ENCODE peak calls at places on chromosomes 6 and 20, in five cellular contexts. P is GM23248, B is HCT116, G is PC-3, I is MM.1S. S is an unnamed sample.
A peak's percentile ranks its signal among the peaks of the same experiment; 100 is the strongest.

GRCh38 chr6:16056263-16056870 is 72.5 kb upstream of the MYLIP start:
- DNase-seq in B (no peak), I (no peak), P (peak; percentile 45), G (peak; percentile 9), S (no peak)

GRCh38 chr6:152318278-152318677 is 318.9 kb downstream of the SYNE1 start:
- DNase-seq in G (no peak), B (no peak), P (peak; percentile 50), I (no peak), S (no peak)

GRCh38 chr20:33568378-33569289 is 78.7 kb downstream of the CBFA2T2 start:
- DNase-seq in P (peak; percentile 22), B (no peak), G (peak; percentile 34), I (peak; percentile 76), S (peak; percentile 93)

GRCh38 chr6:47235964-47236760 is 73.5 kb downstream of the TNFRSF21 start:
- DNase-seq in I (no peak), B (no peak), G (no peak), P (no peak), S (no peak)

GRCh38 chr6:10479939-10480700 is 41.0 kb upstream of the GCNT2 start:
- DNase-seq in G (no peak), B (no peak), P (no peak), I (no peak), S (no peak)

GRCh38 chr20:49657118-49657901 is 56.4 kb downstream of the B4GALT5 start:
- DNase-seq in B (no peak), I (no peak), P (peak; percentile 85), G (no peak), S (no peak)

GRCh38 chr20:23826541-23827018 is at the start of gene CST2:
- DNase-seq in P (peak; percentile 4), G (peak; percentile 56), B (no peak), I (no peak), S (no peak)

GRCh38 chr6:3363296-3364025 is 93.4 kb downstream of the SLC22A23 start:
- DNase-seq in I (no peak), G (peak; percentile 86), B (peak; percentile 68), P (no peak), S (no peak)

GRCh38 chr20:35878113-35878620 is 76.1 kb downstream of the SCAND1 start:
- DNase-seq in B (no peak), I (no peak), P (no peak), G (no peak), S (no peak)

GRCh38 chr6:74356385-74356784 is 660.4 kb downstream of the CD109 start:
- DNase-seq in I (no peak), P (peak; percentile 77), B (peak; percentile 42), G (peak; percentile 65), S (no peak)

GRCh38 chr20:52130406-52130805 is 61.2 kb downstream of the ZFP64 start:
- DNase-seq in B (no peak), I (no peak), G (no peak), P (no peak), S (no peak)

GRCh38 chr6:41306187-41306854 is 19.8 kb upstream of the TREM1 start:
- DNase-seq in B (peak; percentile 58), P (peak; percentile 58), I (peak; percentile 56), G (peak; percentile 82), S (peak; percentile 74)

GRCh38 chr6:53048431-53049195 is 16.6 kb upstream of the FBXO9 start:
- DNase-seq in I (peak; percentile 84), B (peak; percentile 54), P (peak; percentile 74), G (peak; percentile 93), S (no peak)

GRCh38 chr6:111469543-111469942 is 13.5 kb downstream of the REV3L start:
- DNase-seq in P (no peak), B (no peak), G (no peak), I (no peak), S (peak; percentile 23)

GRCh38 chr6:47631248-47632196 is 66.9 kb upstream of the ADGRF4 start:
- DNase-seq in G (peak; percentile 92), B (peak; percentile 55), P (peak; percentile 54), I (peak; percentile 52), S (peak; percentile 50)

GRCh38 chr6:7542065-7542877 is 800 bp downstream of the DSP start:
- DNase-seq in P (peak; percentile 61), I (no peak), B (no peak), G (peak; percentile 35), S (peak; percentile 80)

GRCh38 chr6:46410330-46410953 is 80.8 kb downstream of the RCAN2 start:
- DNase-seq in P (peak; percentile 71), I (peak; percentile 32), B (peak; percentile 32), G (peak; percentile 62), S (peak; percentile 11)

GRCh38 chr6:4732691-4733315 is 43.4 kb upstream of the CDYL start:
- DNase-seq in I (no peak), B (peak; percentile 31), G (peak; percentile 93), P (peak; percentile 99), S (peak; percentile 55)

GRCh38 chr20:1946762-1947534 is 46.9 kb downstream of the PDYN start:
- DNase-seq in B (no peak), P (no peak), G (no peak), I (no peak), S (peak; percentile 96)

GRCh38 chr6:38180586-38180985 is 361.1 kb downstream of the ZFAND3 start:
- DNase-seq in B (no peak), I (no peak), P (no peak), G (no peak), S (no peak)

GRCh38 chr20:16381444-16381843 is 191.8 kb downstream of the KIF16B start:
- DNase-seq in B (no peak), G (no peak), P (no peak), I (no peak), S (no peak)

GRCh38 chr6:17907467-17908229 is 79.8 kb downstream of the KIF13A start:
- DNase-seq in G (peak; percentile 97), P (peak; percentile 100), B (peak; percentile 48), I (no peak), S (no peak)

GRCh38 chr20:45047581-45048119 is 53.3 kb downstream of the KCNS1 start:
- DNase-seq in B (no peak), P (peak; percentile 25), G (no peak), I (no peak), S (no peak)

GRCh38 chr20:20333866-20334265 is 34.0 kb upstream of the INSM1 start:
- DNase-seq in G (no peak), P (no peak), I (peak; percentile 24), B (no peak), S (no peak)

GRCh38 chr6:10184408-10185187 is 230.3 kb downstream of the TFAP2A start:
- DNase-seq in G (no peak), B (no peak), I (no peak), P (no peak), S (no peak)

DNA sequence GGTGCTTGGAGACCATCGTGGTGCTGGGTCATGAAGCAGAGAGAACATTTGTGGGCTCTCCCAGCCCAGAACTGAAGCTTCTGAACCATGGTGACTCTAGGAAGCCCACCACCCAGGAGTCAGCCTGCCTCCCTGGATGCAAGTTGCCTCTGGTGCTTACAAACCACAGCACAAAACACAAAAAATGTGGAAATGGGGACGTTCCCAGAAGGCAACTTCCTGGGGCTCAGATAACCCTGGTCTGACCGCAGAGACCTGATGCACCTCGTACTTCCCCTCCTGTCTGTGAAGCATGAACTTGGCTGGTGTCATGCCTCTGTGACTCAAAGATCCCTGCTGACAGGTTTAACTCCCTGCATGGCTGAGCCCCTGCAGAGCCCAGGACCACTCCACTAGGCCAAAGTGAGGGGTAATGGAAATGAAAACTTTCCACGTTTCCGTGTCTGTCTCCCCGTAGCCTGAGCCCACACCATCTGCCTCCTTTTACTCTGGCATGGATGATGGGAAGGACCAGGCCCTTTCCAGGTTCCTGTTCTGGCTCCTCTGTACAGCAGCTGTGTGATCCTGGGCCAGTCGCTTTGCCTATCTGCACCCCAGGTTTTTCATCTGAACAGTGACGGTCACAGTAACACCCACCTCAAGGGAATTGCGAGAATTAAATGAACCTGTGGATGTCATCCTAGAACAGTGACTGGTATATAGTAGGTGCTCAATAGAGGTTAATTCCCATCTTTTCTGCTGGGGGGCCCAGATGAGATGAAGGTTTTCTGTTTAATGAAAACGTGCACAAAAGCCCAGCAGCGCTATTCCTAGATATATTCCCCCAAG is 57.7 kb downstream of the PPP1R16B start:
- DNase-seq in B (no peak), G (no peak), P (no peak), I (no peak), S (no peak)
- H3K9ac ChIP-seq in B (no peak overlapping the region), G (no peak overlapping the region), P (no peak overlapping the region), I (no peak overlapping the region), S (no peak overlapping the region)

GRCh38 chr6:134034478-134034877 is 17.9 kb downstream of the SLC2A12 start:
- DNase-seq in I (no peak), G (no peak), P (no peak), B (no peak), S (no peak)

GRCh38 chr6:134034951-134035822 is 17.2 kb downstream of the SLC2A12 start:
- DNase-seq in B (peak; percentile 38), I (no peak), P (peak; percentile 19), G (peak; percentile 68), S (no peak)

GRCh38 chr6:134028438-134028837 is 24.0 kb downstream of the SLC2A12 start:
- DNase-seq in I (no peak), B (no peak), G (no peak), P (no peak), S (no peak)

GRCh38 chr6:134029495-134030455 is 22.6 kb downstream of the SLC2A12 start:
- DNase-seq in G (peak; percentile 69), B (no peak), I (no peak), P (peak; percentile 31), S (no peak)

DNA sequence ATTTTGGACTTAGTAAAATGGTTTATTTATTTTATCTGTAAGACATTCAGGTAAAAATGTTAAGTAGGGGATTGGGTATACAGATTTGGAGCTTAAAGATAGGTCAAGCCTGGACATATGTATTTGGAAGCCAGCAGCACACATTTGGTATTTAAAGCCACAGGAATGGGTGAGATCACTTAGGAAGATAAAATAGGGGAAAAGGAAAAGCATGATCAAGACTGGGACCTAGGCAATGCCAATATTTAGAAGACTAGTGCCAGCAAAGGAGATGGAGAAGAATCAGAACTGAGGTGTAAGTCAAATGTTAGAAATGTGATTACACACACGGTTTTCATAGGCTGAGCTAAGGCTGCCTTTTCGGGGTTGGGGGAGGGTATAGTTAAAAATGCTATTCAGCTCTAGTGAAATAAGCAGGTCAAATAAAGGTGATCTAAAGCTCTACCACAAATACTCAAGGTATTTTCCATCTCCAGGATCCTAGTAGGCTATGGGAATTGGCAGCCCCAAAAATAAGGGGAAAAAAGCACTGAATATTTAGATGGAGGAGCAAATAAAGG is 20.6 kb downstream of the SLC2A12 start:
- DNase-seq in I (no peak), P (peak; percentile 44), G (peak; percentile 38), B (no peak), S (no peak)
- TF ChIP-seq EZH2phosphoT487 in I (no peak), P (no peak), G (no peak), B (no peak), S (no peak)

GRCh38 chr6:44868335-44868668 is 459.8 kb upstream of the RUNX2 start:
- DNase-seq in G (no peak), B (no peak), P (no peak), I (no peak), S (no peak)
- TF ChIP-seq EZH2 in G (no peak), B (no peak), P (no peak), I (no peak), S (no peak)

GRCh38 chr6:169656626-169657610 is 44.9 kb downstream of the WDR27 start:
- DNase-seq in B (no peak), I (no peak), G (no peak), P (no peak), S (no peak)

GRCh38 chr6:169653691-169654090 is 48.1 kb downstream of the WDR27 start:
- DNase-seq in B (no peak), I (no peak), G (no peak), P (no peak), S (no peak)

GRCh38 chr6:169652896-169653295 is 48.9 kb downstream of the WDR27 start:
- DNase-seq in I (no peak), P (no peak), B (no peak), G (no peak), S (no peak)

GRCh38 chr6:169651498-169651897 is 50.3 kb downstream of the WDR27 start:
- DNase-seq in G (no peak), B (no peak), P (no peak), I (no peak), S (no peak)

GRCh38 chr6:169654590-169655391 is 47.0 kb downstream of the WDR27 start:
- DNase-seq in B (no peak), G (peak; percentile 74), P (no peak), I (no peak), S (no peak)
- H3K9ac ChIP-seq in B (no peak overlapping the region), G (peak overlapping the region; percentile 62), P (no peak overlapping the region), I (no peak overlapping the region), S (no peak overlapping the region)